ENCODE peak calls at places on chromosomes 11 and 22, in seven cellular contexts. E is heart right ventricle, P is heart left ventricle, D is pancreas, H is vagina, Z is psoas muscle, A is endodermal cell. R is an unnamed sample. For H3K4me1, the result is how much of the 10 kb centered on the place peaks cover.

GRCh38 chr11:117743121-117743815 is 53.7 kb downstream of the DSCAML1 start:
- DNase-seq in P (no peak), D (no peak), H (no peak), E (no peak), Z (no peak), A (no peak), R (no peak)

GRCh38 chr11:48148749-48149148 is 67.9 kb upstream of the OR4B1 start:
- DNase-seq in P (no peak), Z (no peak), A (no peak), D (no peak), H (no peak), E (no peak), R (peak)

GRCh38 chr11:40160418-40160817 is 1299.0 kb downstream of the LRRC4C start:
- DNase-seq in D (no peak), A (no peak), E (no peak), P (no peak), Z (no peak), H (no peak), R (no peak)

GRCh38 chr11:100925935-100926334 is 203.7 kb downstream of the PGR start:
- DNase-seq in H (no peak), A (no peak), E (no peak), P (no peak), D (no peak), Z (no peak), R (peak)

GRCh38 chr11:111932605-111932938 is 4.6 kb upstream of the DIXDC1 start:
- DNase-seq in Z (no peak), H (no peak), D (no peak), E (no peak), P (no peak), A (no peak), R (no peak)

GRCh38 chr11:27427183-27427980 is 45.2 kb downstream of the LGR4 start:
- DNase-seq in Z (no peak), H (no peak), D (peak), P (no peak), A (no peak), E (no peak), R (peak)

GRCh38 chr11:93501856-93502255 is 41.3 kb downstream of the SMCO4 start:
- DNase-seq in E (no peak), D (no peak), P (no peak), H (no peak), A (no peak), Z (no peak), R (no peak)

GRCh38 chr11:32931605-32932004 is 39.0 kb downstream of the QSER1 start:
- DNase-seq in H (no peak), E (no peak), A (no peak), P (no peak), Z (no peak), D (no peak), R (no peak)

GRCh38 chr22:31044262-31044861 is 36.8 kb upstream of the SMTN start:
- DNase-seq in Z (peak), E (peak), H (no peak), P (peak), A (peak), D (no peak), R (no peak)

GRCh38 chr11:128686745-128687177 is 7.1 kb upstream of the FLI1 start:
- DNase-seq in D (no peak), E (no peak), P (peak), H (no peak), Z (peak), A (peak), R (no peak)

GRCh38 chr22:49633010-49633324 is 194.7 kb downstream of the BRD1 start:
- DNase-seq in A (no peak), D (no peak), H (no peak), P (no peak), E (no peak), Z (no peak), R (no peak)

GRCh38 chr22:37953062-37953436 is 352 bp downstream of the C22orf23 start:
- DNase-seq in Z (peak), A (no peak), E (peak), P (no peak), H (no peak), D (no peak), R (no peak)

GRCh38 chr11:88297320-88298263 is 39.9 kb downstream of the CTSC start:
- DNase-seq in D (no peak), A (peak), Z (no peak), H (no peak), E (no peak), P (no peak), R (no peak)

GRCh38 chr11:12084191-12084717 is 26.1 kb upstream of the MICAL2 start:
- DNase-seq in D (no peak), P (no peak), Z (no peak), E (no peak), A (no peak), H (no peak), R (peak)

GRCh38 chr11:31045335-31045734 is 324.2 kb downstream of the DCDC1 start:
- DNase-seq in A (no peak), E (no peak), P (no peak), H (no peak), D (no peak), Z (no peak), R (no peak)

GRCh38 chr11:65436412-65437032 is 13.9 kb downstream of the NEAT1 start:
- DNase-seq in E (no peak), D (no peak), A (no peak), P (peak), Z (no peak), H (no peak), R (peak)

GRCh38 chr22:31139866-31140716 is at the start of gene PLA2G3:
- DNase-seq in P (no peak), E (no peak), Z (no peak), D (no peak), H (no peak), A (peak), R (no peak)

GRCh38 chr11:25065711-25066110 is 568.9 kb downstream of the LUZP2 start:
- DNase-seq in E (no peak), A (no peak), H (no peak), P (no peak), Z (no peak), D (no peak), R (peak)

GRCh38 chr22:38240734-38241252 is 32.0 kb downstream of the TMEM184B start:
- DNase-seq in H (no peak), E (no peak), Z (peak), P (no peak), A (peak), D (peak), R (peak)

GRCh38 chr11:11992257-11992690 is 16.2 kb downstream of the DKK3 start:
- DNase-seq in Z (no peak), H (peak), A (peak), D (no peak), P (no peak), E (no peak), R (no peak)

GRCh38 chr22:30572840-30573593 is 1.4 kb downstream of the GAL3ST1 start:
- DNase-seq in Z (no peak), D (peak), A (no peak), H (no peak), P (no peak), E (no peak), R (no peak)

GRCh38 chr11:65421204-65422103 is 1.1 kb upstream of the NEAT1 start:
- DNase-seq in A (peak), Z (peak), H (peak), D (peak), P (peak), E (peak), R (peak)

GRCh38 chr11:85844439-85845051 is 10.6 kb upstream of the CCDC83 start:
- DNase-seq in D (peak), H (no peak), Z (no peak), P (no peak), E (no peak), A (no peak), R (peak)

GRCh38 chr11:86676533-86677154 is 4.2 kb upstream of the ME3 start:
- DNase-seq in E (no peak), D (no peak), Z (no peak), A (peak), P (no peak), H (no peak), R (no peak)

GRCh38 chr11:75572744-75573143 is 10.7 kb downstream of the SERPINH1 start:
- DNase-seq in A (no peak), H (no peak), Z (peak), P (no peak), D (no peak), E (no peak), R (no peak)

GRCh38 chr22:26360169-26360885 is 68.7 kb upstream of the ASPHD2 start:
- DNase-seq in D (peak), A (peak), P (peak), E (peak), H (no peak), Z (peak), R (no peak)

GRCh38 chr11:34481307-34481706 is 32.3 kb downstream of the ELF5 start:
- DNase-seq in A (peak), D (no peak), E (no peak), P (no peak), Z (no peak), H (no peak), R (peak)

GRCh38 chr11:20729597-20730095 is 60.3 kb downstream of the NELL1 start:
- DNase-seq in P (no peak), A (no peak), H (no peak), D (no peak), E (no peak), Z (no peak), R (no peak)

GRCh38 chr11:120547871-120548681 is 36.5 kb downstream of the GRIK4 start:
- DNase-seq in H (no peak), D (peak), P (peak), A (no peak), E (peak), Z (peak), R (peak)

GRCh38 chr11:76604081-76604601 is 66.4 kb downstream of the LRRC32 start:
- DNase-seq in E (peak), A (peak), P (peak), D (no peak), Z (no peak), H (peak), R (no peak)

GRCh38 chr11:65489061-65489705 is 9.7 kb upstream of the MALAT1 start:
- DNase-seq in P (peak), E (peak), D (no peak), H (peak), Z (peak), A (peak), R (no peak)

GRCh38 chr11:130146797-130147196 is 12.8 kb upstream of the ST14 start:
- DNase-seq in A (no peak), Z (no peak), H (no peak), D (peak), E (peak), P (no peak), R (no peak)

GRCh38 chr22:36180038-36180880 is 19.7 kb upstream of the APOL3 start:
- DNase-seq in D (peak), Z (peak), P (peak), E (peak), H (no peak), A (peak), R (no peak)

GRCh38 chr11:80925291-80925690 is 1484.5 kb upstream of the TENM4 start:
- DNase-seq in H (no peak), P (no peak), Z (no peak), D (no peak), E (no peak), A (no peak), R (no peak)

GRCh38 chr11:14642453-14642852 is 1.2 kb upstream of the PDE3B start:
- DNase-seq in A (no peak), E (no peak), P (no peak), D (no peak), H (no peak), Z (no peak), R (no peak)

GRCh38 chr11:61054927-61055562 is 47.2 kb upstream of the CD5 start:
- DNase-seq in A (peak), Z (no peak), H (no peak), D (no peak), P (no peak), E (no peak), R (no peak)

GRCh38 chr11:2302844-2303626 is 1.2 kb downstream of the TSPAN32 start:
- DNase-seq in Z (no peak), D (peak), A (no peak), P (peak), H (peak), E (peak), R (no peak)

GRCh38 chr11:36055356-36055755 is 111.5 kb downstream of the LDLRAD3 start:
- DNase-seq in Z (no peak), D (no peak), A (no peak), E (no peak), H (no peak), P (no peak), R (no peak)

GRCh38 chr22:24471570-24471969 is 23.6 kb upstream of the UPB1 start:
- DNase-seq in A (no peak), Z (peak), E (peak), P (peak), H (no peak), D (no peak), R (no peak)

GRCh38 chr11:125322317-125322716 is 157.8 kb downstream of the PKNOX2 start:
- DNase-seq in D (no peak), H (no peak), Z (no peak), E (no peak), A (no peak), P (no peak), R (no peak)

GRCh38 chr11:114173836-114174235 is 114.3 kb downstream of the ZBTB16 start:
- DNase-seq in D (no peak), H (no peak), Z (no peak), A (no peak), E (no peak), P (no peak), R (no peak)
- TF ChIP-seq CTCF in D (no peak), H (no peak), Z (no peak), A (no peak), E (no peak), P (no peak), R (no peak)

GRCh38 chr22:33579448-33580093 is 340.7 kb downstream of the LARGE1 start:
- DNase-seq in Z (peak), P (peak), H (no peak), D (peak), A (peak), E (peak), R (peak)
- H3K4me1 ChIP-seq in Z (under half), P (under half), H (under half), D (under half), A (under half), E (under half), R (under half)

GRCh38 chr11:358129-358805 is 11.0 kb upstream of the B4GALNT4 start:
- DNase-seq in Z (no peak), P (no peak), D (no peak), A (no peak), H (no peak), E (no peak), R (no peak)

GRCh38 chr11:357582-357981 is 11.7 kb upstream of the B4GALNT4 start:
- DNase-seq in D (no peak), H (no peak), Z (no peak), E (no peak), P (no peak), A (no peak), R (no peak)

GRCh38 chr11:353315-353857 is 15.9 kb upstream of the B4GALNT4 start:
- DNase-seq in Z (peak), E (peak), A (peak), D (peak), P (peak), H (no peak), R (no peak)

GRCh38 chr11:356610-357009 is 12.7 kb upstream of the B4GALNT4 start:
- DNase-seq in Z (no peak), D (no peak), E (no peak), P (no peak), H (no peak), A (no peak), R (no peak)

DNA sequence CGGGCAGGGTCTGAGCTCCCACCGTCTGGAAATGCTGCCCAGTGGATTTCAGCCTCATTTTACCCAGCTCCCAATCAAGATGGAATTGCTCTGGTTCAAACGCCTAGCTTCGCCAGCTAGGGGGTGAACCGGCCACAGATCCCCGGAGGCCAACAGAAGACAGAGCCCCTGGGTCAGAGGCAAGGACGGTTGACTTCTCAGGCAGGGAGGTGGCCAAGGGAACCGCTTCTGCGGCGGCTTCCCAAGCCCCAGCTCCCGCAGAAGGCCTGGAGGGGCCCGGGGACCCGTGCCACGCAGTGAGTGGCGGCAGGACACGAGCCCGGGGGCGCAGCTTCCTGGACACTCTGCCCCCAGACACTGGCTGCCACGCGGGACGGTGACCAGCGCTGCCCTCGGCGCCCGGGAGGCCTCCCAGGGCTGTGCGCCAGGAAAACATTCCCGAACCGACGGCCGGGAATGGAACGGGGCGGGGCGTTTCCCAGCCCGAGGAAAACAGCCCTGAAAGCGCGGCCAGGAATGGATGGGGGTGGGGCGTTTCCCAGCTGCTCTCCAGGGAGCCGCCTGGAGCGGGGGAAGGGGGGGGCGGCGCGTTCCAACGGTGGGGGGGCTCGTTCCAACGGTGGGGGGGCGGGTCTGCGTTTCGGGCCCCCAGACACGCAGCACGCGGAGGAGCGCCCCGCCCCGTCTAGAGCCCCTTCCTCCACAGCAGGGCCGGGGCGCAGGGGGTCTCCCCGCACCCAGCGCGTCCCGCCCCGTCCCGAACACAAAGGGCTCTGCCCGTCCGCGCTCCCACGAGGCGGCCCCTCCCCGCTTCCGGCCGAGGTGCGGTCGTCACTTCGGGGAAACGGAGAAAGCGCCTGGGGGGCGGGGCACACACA is 13.5 kb upstream of the B4GALNT4 start:
- DNase-seq in E (peak), A (peak), D (peak), P (peak), Z (peak), H (peak), R (peak)
- TF ChIP-seq CTCF in E (no peak), A (no peak), D (no peak), P (no peak), Z (no peak), H (no peak), R (no peak)

GRCh38 chr11:69010964-69011623 is 2.0 kb downstream of the MRGPRF start:
- DNase-seq in Z (peak), D (peak), A (peak), H (no peak), P (peak), E (peak), R (no peak)

GRCh38 chr11:69010361-69010891 is 2.6 kb downstream of the MRGPRF start:
- DNase-seq in P (no peak), D (no peak), E (no peak), H (no peak), Z (no peak), A (no peak), R (no peak)

GRCh38 chr11:69013009-69013951 is at the start of gene MRGPRF:
- DNase-seq in E (peak), A (peak), P (peak), H (peak), Z (peak), D (peak), R (peak)

GRCh38 chr11:69012092-69013008 is 696 bp downstream of the MRGPRF start:
- DNase-seq in P (no peak), Z (no peak), A (peak), E (no peak), D (no peak), H (no peak), R (no peak)

DNA sequence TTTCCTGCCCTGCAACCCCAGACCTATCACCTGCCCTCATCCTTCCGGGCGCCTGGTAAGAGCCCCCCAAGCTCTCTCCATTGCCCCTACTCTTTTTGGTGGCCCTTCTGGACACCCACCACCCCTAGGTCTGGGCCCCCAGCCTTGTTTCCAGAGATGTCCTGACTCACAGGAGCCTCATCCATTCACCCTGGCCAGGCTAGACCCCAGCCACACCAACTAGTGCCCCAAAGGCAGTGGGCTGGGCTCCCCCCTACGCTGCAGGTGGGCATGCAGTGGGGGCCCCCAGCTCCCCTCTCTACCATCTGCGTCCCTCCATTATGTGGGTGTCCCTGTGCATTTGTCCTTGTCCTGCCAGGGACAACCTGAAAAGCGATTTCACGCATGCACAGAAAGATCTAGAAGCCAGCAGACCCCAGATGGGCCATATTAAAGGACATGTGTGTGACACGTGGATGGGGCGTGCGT is 1.4 kb downstream of the MRGPRF start:
- DNase-seq in H (no peak), P (no peak), D (no peak), Z (no peak), E (no peak), A (no peak), R (no peak)
- H3K4me1 ChIP-seq in H (half or more), P (half or more), D (under half), Z (under half), E (under half), A (under half), R (under half)

GRCh38 chr11:469684-470667 is 19.9 kb downstream of the PTDSS2 start:
- DNase-seq in Z (peak), P (no peak), A (no peak), D (peak), E (peak), H (no peak), R (peak)
- TF ChIP-seq CTCF in Z (no peak), P (no peak), A (no peak), D (no peak), E (peak), H (no peak), R (peak)

GRCh38 chr22:41575533-41575932 is 14.1 kb downstream of the PMM1 start:
- DNase-seq in Z (no peak), H (no peak), A (no peak), P (no peak), E (no peak), D (no peak), R (no peak)
- H3K4me1 ChIP-seq in Z (under half), H (under half), A (under half), P (under half), E (under half), D (under half), R (under half)

R was measured in foreskin keratinocyte.